ENCODE peak calls at places on chromosome 3, in four cellular contexts. One of them, this sample, is unnamed.

GRCh38 chr3:155302476-155302875 is 9.0 kb upstream of the STRIT1 start:
- DNase-seq in GM12865: no peak
- DNase-seq in adrenal gland: no peak
- DNase-seq in ELR: peak
- DNase-seq in this sample: no peak

GRCh38 chr3:123082370-123083065 is 15.7 kb downstream of the PDIA5 start:
- DNase-seq in ELR: no peak
- DNase-seq in adrenal gland: no peak
- DNase-seq in GM12865: peak
- DNase-seq in this sample: no peak

GRCh38 chr3:162769559-162769958 is 1273.0 kb downstream of the OTOL1 start:
- DNase-seq in GM12865: no peak
- DNase-seq in adrenal gland: no peak
- DNase-seq in ELR: peak
- DNase-seq in this sample: no peak

GRCh38 chr3:111582114-111582461 is 13.1 kb downstream of the ZBED2 start:
- DNase-seq in GM12865: no peak
- DNase-seq in ELR: peak
- DNase-seq in adrenal gland: no peak
- DNase-seq in this sample: no peak

GRCh38 chr3:194315088-194315964 is 35.8 kb downstream of the CPN2 start:
- DNase-seq in GM12865: peak
- DNase-seq in adrenal gland: peak
- DNase-seq in ELR: peak
- DNase-seq in this sample: peak

GRCh38 chr3:159947220-159947619 is 41.4 kb upstream of the IL12A start:
- DNase-seq in GM12865: no peak
- DNase-seq in adrenal gland: no peak
- DNase-seq in ELR: peak
- DNase-seq in this sample: no peak

GRCh38 chr3:32340039-32340438 is 51.6 kb upstream of the CMTM7 start:
- DNase-seq in adrenal gland: peak
- DNase-seq in ELR: peak
- DNase-seq in GM12865: peak
- DNase-seq in this sample: no peak

GRCh38 chr3:44045476-44046275 is 196.0 kb upstream of the TOPAZ1 start:
- DNase-seq in adrenal gland: no peak
- DNase-seq in GM12865: peak
- DNase-seq in ELR: peak
- DNase-seq in this sample: peak

GRCh38 chr3:167289435-167289834 is 90.7 kb downstream of the ZBBX start:
- DNase-seq in ELR: no peak
- DNase-seq in adrenal gland: no peak
- DNase-seq in GM12865: no peak
- DNase-seq in this sample: no peak

GRCh38 chr3:129344540-129345220 is 66.0 kb downstream of the HMCES start:
- DNase-seq in adrenal gland: no peak
- DNase-seq in GM12865: no peak
- DNase-seq in ELR: peak
- DNase-seq in this sample: no peak

GRCh38 chr3:43706342-43706741 is 15.6 kb downstream of the ABHD5 start:
- DNase-seq in ELR: no peak
- DNase-seq in GM12865: no peak
- DNase-seq in adrenal gland: no peak
- DNase-seq in this sample: no peak

This sample was measured in left cardiac atrium.